ENCODE peak calls at places on chromosomes 11 and 22, in four cellular contexts. C is mucosa of descending colon, R is adrenal gland, Q is lower lobe of right lung. N is an unnamed sample.

GRCh38 chr11:110433393-110434333 is 3.9 kb downstream of the FDX1 start:
- DNase-seq in R (no peak), C (no peak), Q (no peak), N (no peak)

GRCh38 chr11:134684576-134684975 is 272.5 kb upstream of the B3GAT1 start:
- DNase-seq in C (no peak), R (no peak), Q (no peak), N (no peak)

GRCh38 chr11:47330002-47330911 is 22.2 kb downstream of the MYBPC3 start:
- DNase-seq in Q (peak), R (no peak), C (no peak), N (no peak)

GRCh38 chr11:64863381-64864060 is 14.9 kb downstream of the EHD1 start:
- DNase-seq in R (no peak), Q (no peak), C (no peak), N (peak)

GRCh38 chr22:23709107-23709506 is 18.3 kb downstream of the RGL4 start:
- DNase-seq in R (no peak), Q (no peak), C (no peak), N (no peak)

GRCh38 chr22:31091106-31091975 is 10.2 kb downstream of the SMTN start:
- DNase-seq in C (no peak), Q (no peak), R (no peak), N (no peak)

GRCh38 chr11:110479445-110480101 is 49.8 kb downstream of the FDX1 start:
- DNase-seq in R (no peak), C (peak), Q (no peak), N (no peak)

GRCh38 chr22:40684728-40685127 is 5.4 kb downstream of the MCHR1 start:
- DNase-seq in R (no peak), Q (no peak), C (no peak), N (peak)

GRCh38 chr22:18950141-18950540 is 14.0 kb upstream of the PRODH start:
- DNase-seq in Q (peak), C (no peak), R (peak), N (no peak)

GRCh38 chr11:43835104-43835503 is 45.5 kb upstream of the ALKBH3 start:
- DNase-seq in R (no peak), Q (no peak), C (no peak), N (no peak)

GRCh38 chr11:416757-417621 is 2.2 kb upstream of the SIGIRR start:
- DNase-seq in Q (peak), R (no peak), C (peak), N (peak)

GRCh38 chr11:70670684-70671034 is 272.3 kb downstream of the CTTN start:
- DNase-seq in C (no peak), Q (no peak), R (no peak), N (no peak)

GRCh38 chr22:44195189-44195871 is 14.6 kb downstream of the PARVG start:
- DNase-seq in C (no peak), R (no peak), Q (no peak), N (no peak)

GRCh38 chr11:113134605-113135004 is 173.4 kb downstream of the NCAM1 start:
- DNase-seq in Q (no peak), C (no peak), R (no peak), N (no peak)

GRCh38 chr11:118980191-118980881 is 8.8 kb downstream of the FOXR1 start:
- DNase-seq in R (peak), Q (no peak), C (peak), N (no peak)

GRCh38 chr11:1570896-1571759 is 943 bp downstream of the DUSP8 start:
- DNase-seq in C (peak), R (no peak), Q (no peak), N (peak)

GRCh38 chr22:33573479-33573878 is 346.8 kb downstream of the LARGE1 start:
- DNase-seq in C (no peak), R (no peak), Q (no peak), N (no peak)

GRCh38 chr11:77088236-77089003 is 14.2 kb upstream of the OMP start:
- DNase-seq in Q (peak), R (no peak), C (peak), N (no peak)

GRCh38 chr11:32983506-32983905 is 32.2 kb upstream of the DEPDC7 start:
- DNase-seq in R (no peak), Q (no peak), C (no peak), N (no peak)

GRCh38 chr22:24592144-24592845 is 578 bp downstream of the LRRC75B start:
- DNase-seq in Q (no peak), C (peak), R (no peak), N (peak)

GRCh38 chr22:28034145-28034759 is 115.2 kb upstream of the PITPNB start:
- DNase-seq in C (no peak), Q (no peak), R (no peak), N (no peak)

GRCh38 chr11:66542362-66542761 is 3.5 kb downstream of the ZDHHC24 start:
- DNase-seq in C (no peak), R (no peak), Q (no peak), N (no peak)

GRCh38 chr22:48278620-48279464 is 1516.4 kb downstream of the TBC1D22A start:
- DNase-seq in Q (no peak), C (no peak), R (no peak), N (no peak)

GRCh38 chr11:58027341-58027740 is 3.4 kb upstream of the OR6Q1 start:
- DNase-seq in Q (no peak), R (no peak), C (no peak), N (no peak)

GRCh38 chr11:119166368-119167076 is 2.0 kb upstream of the NLRX1 start:
- DNase-seq in Q (peak), R (no peak), C (no peak), N (no peak)

GRCh38 chr11:102528618-102529017 is 1.9 kb downstream of the MMP7 start:
- DNase-seq in C (no peak), R (no peak), Q (no peak), N (no peak)

GRCh38 chr22:24964441-24964840 is 11.9 kb downstream of the KIAA1671 start:
- DNase-seq in Q (no peak), C (no peak), R (no peak), N (no peak)

GRCh38 chr11:16359369-16359768 is 3.0 kb upstream of the SOX6 start:
- DNase-seq in Q (no peak), R (no peak), C (no peak), N (no peak)

GRCh38 chr11:47003180-47003877 is 66.8 kb downstream of the CSTPP1 start:
- DNase-seq in C (no peak), Q (no peak), R (peak), N (peak)

GRCh38 chr11:110989734-110990133 is 255.8 kb upstream of the POU2AF2 start:
- DNase-seq in R (peak), Q (no peak), C (no peak), N (no peak)

GRCh38 chr11:68724293-68724692 is 27.0 kb downstream of the TESMIN start:
- DNase-seq in Q (no peak), R (no peak), C (no peak), N (no peak)

GRCh38 chr11:132028380-132029240 is 658.2 kb downstream of the NTM start:
- DNase-seq in R (no peak), C (no peak), Q (no peak), N (no peak)

GRCh38 chr11:22725079-22725478 is 58.7 kb downstream of the GAS2 start:
- DNase-seq in R (no peak), Q (no peak), C (no peak), N (no peak)

GRCh38 chr22:43218786-43219185 is 31.9 kb upstream of the TTLL12 start:
- DNase-seq in Q (no peak), C (no peak), R (no peak), N (no peak)

GRCh38 chr11:116602637-116602942 is 170.2 kb downstream of the BUD13 start:
- DNase-seq in C (no peak), R (no peak), Q (no peak), N (no peak)

GRCh38 chr11:116607027-116607426 is 165.8 kb downstream of the BUD13 start:
- DNase-seq in Q (no peak), R (no peak), C (no peak), N (no peak)

GRCh38 chr11:116603783-116604323 is 168.9 kb downstream of the BUD13 start:
- DNase-seq in C (no peak), Q (no peak), R (no peak), N (no peak)

GRCh38 chr11:116606060-116606459 is 166.7 kb downstream of the BUD13 start:
- DNase-seq in Q (no peak), R (no peak), C (no peak), N (no peak)

GRCh38 chr11:116605543-116605942 is 167.2 kb downstream of the BUD13 start:
- DNase-seq in R (no peak), Q (no peak), C (peak), N (peak)
- TF ChIP-seq CTCF in R (no peak), Q (peak), C (no peak), N (no peak)

GRCh38 chr11:36306888-36307287 is 10.8 kb downstream of the PRR5L start:
- DNase-seq in C (no peak), R (peak), Q (no peak), N (peak)
- TF ChIP-seq CTCF in C (no peak), R (peak), Q (peak), N (no peak)

GRCh38 chr22:41925783-41926460 is 684 bp downstream of the TNFRSF13C start:
- DNase-seq in C (peak), Q (peak), R (peak), N (peak)
- TF ChIP-seq CTCF in C (peak), Q (peak), R (peak), N (peak)

DNA sequence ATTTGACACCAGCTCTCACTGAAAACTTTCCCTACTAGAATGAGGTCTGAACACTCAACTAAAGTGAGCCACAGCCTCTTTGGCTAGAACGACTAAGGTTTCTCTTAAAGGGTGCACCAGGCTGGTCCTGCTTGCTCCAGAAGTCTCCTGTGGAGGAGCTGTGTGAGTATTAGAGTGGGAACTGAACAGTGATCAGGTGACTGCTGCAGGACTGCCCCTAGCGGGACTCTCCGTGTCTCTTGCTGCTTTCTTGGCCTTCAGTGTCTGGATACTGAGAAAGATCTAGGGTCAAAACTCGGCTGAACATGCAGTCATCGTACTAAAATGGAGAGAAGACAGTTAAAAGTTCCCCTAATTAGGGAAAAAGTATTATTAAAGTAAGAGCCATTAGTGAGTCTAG is 34.6 kb downstream of the FAM118A start:
- DNase-seq in Q (no peak), R (no peak), C (no peak), N (no peak)
- TF ChIP-seq CTCF in Q (no peak), R (no peak), C (no peak), N (no peak)

GRCh38 chr11:101334581-101334980 is 205.0 kb upstream of the PGR start:
- DNase-seq in C (no peak), Q (no peak), R (no peak), N (no peak)
- TF ChIP-seq CTCF in C (no peak), Q (no peak), R (no peak), N (no peak)

GRCh38 chr11:6623391-6624363 is 4.5 kb upstream of the TPP1 start:
- DNase-seq in Q (no peak), R (no peak), C (no peak), N (no peak)

GRCh38 chr11:6619021-6619745 is at the start of gene TPP1:
- DNase-seq in R (peak), Q (peak), C (peak), N (peak)

GRCh38 chr11:6621711-6622211 is 2.5 kb upstream of the TPP1 start:
- DNase-seq in C (no peak), Q (no peak), R (no peak), N (no peak)

GRCh38 chr11:6625156-6625831 is 6.1 kb upstream of the TPP1 start:
- DNase-seq in C (no peak), R (no peak), Q (no peak), N (no peak)

DNA sequence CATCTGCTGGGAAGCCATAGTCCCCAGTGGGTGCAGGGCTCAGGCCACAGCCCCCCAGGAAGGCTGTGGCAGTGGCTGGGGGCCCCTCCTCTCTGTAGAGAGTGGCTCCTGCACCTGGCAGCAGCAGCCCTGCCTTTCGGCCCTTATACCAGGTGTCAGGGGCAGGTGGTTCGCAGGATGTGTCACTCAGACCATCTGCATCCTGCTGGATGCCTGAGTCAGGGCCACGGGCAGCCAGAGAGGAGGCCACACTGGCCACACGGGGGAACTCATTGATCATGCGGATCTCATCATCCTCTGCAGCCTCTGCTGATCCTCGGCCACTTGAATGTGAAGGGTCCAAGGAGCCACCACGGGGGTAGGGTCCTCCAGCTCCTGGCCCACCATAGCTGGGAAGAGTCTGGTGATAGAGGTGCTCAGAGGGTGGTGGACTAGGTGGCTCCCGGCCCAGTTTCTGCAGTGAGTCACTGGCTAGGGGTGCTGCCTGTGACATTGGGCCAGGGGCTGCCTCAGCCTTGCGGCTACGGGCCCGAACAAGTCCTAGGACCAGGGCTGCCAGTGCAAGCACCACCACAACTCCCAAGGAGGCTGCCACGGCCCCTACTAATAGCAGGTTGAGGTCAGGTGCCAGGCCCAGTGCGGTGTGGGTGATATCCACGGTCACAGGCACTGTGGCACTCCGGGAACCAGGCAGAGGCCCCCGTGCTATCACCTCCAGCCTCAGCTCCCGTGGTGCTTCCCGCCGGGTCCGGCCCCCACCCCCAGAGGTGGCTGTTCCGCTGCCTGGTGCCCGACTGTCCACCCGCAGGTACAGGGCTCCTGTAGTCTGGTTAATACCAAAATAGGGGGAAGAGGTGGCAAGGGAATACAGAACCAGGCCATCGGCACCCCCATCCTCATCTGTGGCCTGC is 3.3 kb upstream of the TPP1 start:
- DNase-seq in C (no peak), Q (no peak), R (no peak), N (no peak)
- TF ChIP-seq CTCF in C (no peak), Q (no peak), R (no peak), N (no peak)

GRCh38 chr11:116895053-116895757 is 57.8 kb upstream of the APOA1 start:
- DNase-seq in Q (peak), R (no peak), C (no peak), N (peak)
- TF ChIP-seq CTCF in Q (peak), R (no peak), C (no peak), N (peak)